ENCODE peak calls at places on chromosomes 5 and 9, in ten cellular contexts. Q is hepatic stellate cell; I is activated CD4-positive, alpha-beta T cell treated with anti-CD3 and anti-CD28 coated beads, Interleukin-2, amount 10 ng/mL, durations not matched to agents 24 days and 14 days; W is GM10248; J is RWPE1; Y is activated B cell treated with CpG ODN at 0.5 μM for 24 hours; R is stimulated activated naive CD4-positive, alpha-beta T cell; E is NAMALWA; O is stimulated activated CD8-positive, alpha-beta memory T cell treated with anti-CD3 and anti-CD28 coated beads, Interleukin-7, amount 100 ng/mL, for 4 hours; U is activated CD8-positive, alpha-beta memory T cell treated with anti-CD3 and anti-CD28 coated beads, Interleukin-2, amount 10 ng/mL, durations not matched to agents 7 days and 5 days. L is an unnamed sample.

GRCh38 chr9:70470050-70471015 is 55.9 kb upstream of the KLF9 start:
- DNase-seq in R (no peak), O (no peak), U (no peak), Y (no peak), J (no peak), E (no peak), I (no peak), W (no peak), Q (no peak), L (peak)

GRCh38 chr5:57956606-57957005 is 474.0 kb upstream of the ACTBL2 start:
- DNase-seq in U (no peak), Q (no peak), W (no peak), Y (no peak), R (no peak), O (no peak), E (no peak), J (no peak), I (no peak), L (no peak)

GRCh38 chr5:129499208-129499852 is 39.2 kb downstream of the ADAMTS19 start:
- DNase-seq in O (no peak), Y (no peak), J (no peak), E (peak), R (no peak), W (no peak), U (no peak), Q (no peak), I (no peak), L (no peak)

GRCh38 chr9:84947412-84947972 is 278.0 kb downstream of the NTRK2 start:
- DNase-seq in E (no peak), J (peak), W (no peak), O (no peak), R (no peak), Q (no peak), Y (no peak), I (no peak), U (no peak), L (no peak)

GRCh38 chr9:111572945-111573604 is 26.4 kb downstream of the PTGR1 start:
- DNase-seq in R (no peak), Y (no peak), Q (peak), I (no peak), W (no peak), J (no peak), U (no peak), E (no peak), O (no peak), L (peak)

GRCh38 chr9:4592886-4593285 is 69.2 kb upstream of the PLPP6 start:
- DNase-seq in J (no peak), W (no peak), R (no peak), Q (no peak), O (no peak), E (no peak), Y (no peak), U (no peak), I (no peak), L (no peak)

GRCh38 chr5:73117088-73117755 is 3.2 kb upstream of the TMEM171 start:
- DNase-seq in J (no peak), R (no peak), Q (no peak), O (no peak), I (no peak), E (no peak), Y (no peak), U (no peak), W (no peak), L (no peak)

GRCh38 chr5:34536699-34537098 is 119.4 kb upstream of the RAI14 start:
- DNase-seq in W (no peak), E (no peak), O (no peak), Q (no peak), Y (no peak), J (no peak), I (no peak), R (no peak), U (no peak), L (no peak)

GRCh38 chr5:16857635-16858034 is 78.5 kb downstream of the MYO10 start:
- DNase-seq in O (no peak), E (no peak), R (no peak), Q (no peak), I (no peak), W (no peak), J (no peak), Y (no peak), U (no peak), L (no peak)

GRCh38 chr5:124979174-124979573 is 232.7 kb upstream of the ZNF608 start:
- DNase-seq in Y (no peak), R (no peak), Q (no peak), I (no peak), O (no peak), E (peak), W (no peak), U (no peak), J (no peak), L (no peak)

GRCh38 chr9:4099961-4100360 is 199.9 kb downstream of the GLIS3 start:
- DNase-seq in R (no peak), Q (no peak), I (no peak), W (no peak), U (no peak), J (no peak), E (no peak), O (no peak), Y (no peak), L (no peak)

GRCh38 chr5:6504677-6505414 is 56.2 kb downstream of the UBE2QL1 start:
- DNase-seq in Y (no peak), Q (no peak), J (peak), R (no peak), U (no peak), O (no peak), W (no peak), I (no peak), E (no peak), L (peak)

GRCh38 chr9:15999422-16000339 is 446.8 kb downstream of the CCDC171 start:
- DNase-seq in Y (no peak), U (no peak), Q (peak), R (no peak), I (no peak), W (no peak), J (peak), E (no peak), O (no peak), L (peak)

GRCh38 chr9:96858018-96858573 is 3.8 kb upstream of the ZNF782 start:
- DNase-seq in U (no peak), O (no peak), J (peak), R (no peak), I (no peak), Q (no peak), W (no peak), Y (no peak), E (no peak), L (no peak)

GRCh38 chr5:139956342-139956741 is 86.8 kb downstream of the NRG2 start:
- DNase-seq in Q (no peak), R (no peak), J (no peak), W (no peak), U (no peak), Y (no peak), I (peak), E (no peak), O (no peak), L (no peak)

GRCh38 chr9:22102347-22103053 is 93.4 kb upstream of the CDKN2B start:
- DNase-seq in U (no peak), O (no peak), J (no peak), Y (no peak), Q (no peak), W (no peak), E (no peak), R (no peak), I (no peak), L (no peak)

GRCh38 chr5:32443145-32443540 is 1.4 kb downstream of the ZFR start:
- DNase-seq in O (no peak), U (peak), Y (no peak), W (peak), I (no peak), Q (peak), R (no peak), E (no peak), J (peak), L (no peak)

GRCh38 chr9:77435688-77436087 is 212.4 kb downstream of the GNA14 start:
- DNase-seq in J (no peak), O (no peak), R (no peak), Y (no peak), I (no peak), E (no peak), U (no peak), Q (no peak), W (no peak), L (no peak)

GRCh38 chr5:112270299-112271293 is 148.5 kb downstream of the EPB41L4A start:
- DNase-seq in U (no peak), W (no peak), Y (no peak), E (no peak), Q (no peak), J (no peak), R (no peak), I (no peak), O (no peak), L (no peak)

GRCh38 chr9:134221273-134222017 is 57.1 kb upstream of the RNU6ATAC start:
- DNase-seq in E (peak), R (no peak), U (no peak), Y (no peak), I (no peak), W (no peak), J (no peak), Q (no peak), O (no peak), L (no peak)

GRCh38 chr9:4397917-4398316 is 92.4 kb upstream of the SLC1A1 start:
- DNase-seq in E (no peak), O (no peak), Y (no peak), W (no peak), I (no peak), R (no peak), U (no peak), Q (peak), J (no peak), L (no peak)

GRCh38 chr5:36590513-36591286 is 15.7 kb upstream of the SLC1A3 start:
- DNase-seq in J (no peak), E (no peak), R (no peak), O (no peak), I (no peak), Y (no peak), W (no peak), U (no peak), Q (no peak), L (no peak)

GRCh38 chr5:69498384-69498783 is 5.8 kb downstream of the OCLN start:
- DNase-seq in U (no peak), O (no peak), Q (no peak), J (no peak), W (no peak), E (no peak), R (no peak), I (no peak), Y (no peak), L (no peak)

GRCh38 chr5:102451082-102451481 is 47.7 kb downstream of the SLCO6A1 start:
- DNase-seq in Y (no peak), R (no peak), E (no peak), U (no peak), O (no peak), W (no peak), Q (no peak), J (no peak), I (no peak), L (no peak)

GRCh38 chr9:135413461-135413860 is 66.1 kb upstream of the PPP1R26 start:
- DNase-seq in Q (no peak), Y (no peak), J (no peak), I (no peak), U (no peak), W (no peak), R (no peak), O (no peak), E (no peak), L (no peak)

GRCh38 chr9:18910435-18910834 is 122.6 kb downstream of the SAXO1 start:
- DNase-seq in Y (no peak), R (no peak), O (no peak), I (no peak), Q (peak), E (no peak), W (no peak), U (no peak), J (no peak), L (no peak)

GRCh38 chr5:115986358-115986757 is 24.1 kb downstream of the LVRN start:
- DNase-seq in R (no peak), U (no peak), E (no peak), O (no peak), J (no peak), Y (no peak), I (no peak), W (no peak), Q (no peak), L (no peak)

GRCh38 chr9:12813960-12814876 is 39.4 kb downstream of the LURAP1L start:
- DNase-seq in O (no peak), U (no peak), I (no peak), J (peak), Y (no peak), E (no peak), W (no peak), R (no peak), Q (peak), L (peak)

GRCh38 chr5:393846-394275 is 49.1 kb upstream of the EXOC3 start:
- DNase-seq in Q (peak), E (no peak), I (peak), J (no peak), W (no peak), U (no peak), R (no peak), O (no peak), Y (no peak), L (no peak)

GRCh38 chr5:157559301-157559700 is 16.3 kb downstream of the ADAM19 start:
- DNase-seq in O (no peak), Y (no peak), R (no peak), J (peak), U (no peak), W (no peak), E (no peak), I (no peak), Q (no peak), L (peak)

GRCh38 chr9:97365634-97366033 is 46.3 kb upstream of the TDRD7 start:
- DNase-seq in Y (no peak), J (no peak), I (no peak), W (no peak), O (no peak), R (no peak), Q (no peak), E (no peak), U (no peak), L (no peak)

GRCh38 chr9:115193777-115194176 is 75.8 kb upstream of the TNC start:
- DNase-seq in R (no peak), Y (no peak), J (no peak), E (no peak), W (no peak), U (no peak), O (no peak), I (no peak), Q (no peak), L (no peak)

GRCh38 chr5:39341934-39342333 is 22.4 kb downstream of the C9 start:
- DNase-seq in Q (no peak), W (no peak), Y (no peak), E (no peak), J (no peak), I (no peak), R (no peak), O (no peak), U (no peak), L (no peak)

GRCh38 chr9:101324245-101324804 is 60.5 kb downstream of the BAAT start:
- DNase-seq in Q (no peak), Y (no peak), W (no peak), J (no peak), R (no peak), O (no peak), U (no peak), E (no peak), I (no peak), L (no peak)

GRCh38 chr5:128276537-128277216 is 193.1 kb downstream of the SLC12A2 start:
- DNase-seq in J (no peak), I (no peak), E (no peak), U (no peak), R (no peak), W (no peak), Q (no peak), Y (no peak), O (no peak), L (no peak)